ENCODE peak calls at places on chromosomes 4 and X, in seven cellular contexts. One of them, this sample, is unnamed.

GRCh38 chrX:15349046-15349445 is 13.7 kb upstream of the PIGA start:
- DNase-seq in IMR-90: peak; percentile 73
- DNase-seq in H1: no peak
- DNase-seq in neuronal stem cell: peak; percentile 46
- DNase-seq in mesenchymal stem cell: peak; percentile 62
- DNase-seq in H9: peak; percentile 51
- DNase-seq in trophoblast cell: peak; percentile 77
- DNase-seq in this sample: peak; percentile 75

GRCh38 chrX:13263560-13264251 is 56.1 kb downstream of the ATXN3L start:
- DNase-seq in H9: no peak
- DNase-seq in H1: no peak
- DNase-seq in IMR-90: no peak
- DNase-seq in trophoblast cell: no peak
- DNase-seq in mesenchymal stem cell: no peak
- DNase-seq in neuronal stem cell: no peak
- DNase-seq in this sample: no peak

GRCh38 chr4:6008092-6008551 is 10.1 kb downstream of the C4orf50 start:
- DNase-seq in neuronal stem cell: no peak
- DNase-seq in IMR-90: no peak
- DNase-seq in H1: peak; percentile 67
- DNase-seq in trophoblast cell: no peak
- DNase-seq in H9: peak; percentile 76
- DNase-seq in mesenchymal stem cell: no peak
- DNase-seq in this sample: peak; percentile 49

GRCh38 chrX:107686792-107687191 is 58.5 kb downstream of the PRPS1 start:
- DNase-seq in mesenchymal stem cell: peak; percentile 40
- DNase-seq in IMR-90: peak; percentile 35
- DNase-seq in neuronal stem cell: no peak
- DNase-seq in trophoblast cell: no peak
- DNase-seq in H9: no peak
- DNase-seq in H1: no peak
- DNase-seq in this sample: no peak

GRCh38 chrX:15758140-15758539 is 20.1 kb downstream of the CA5B start:
- DNase-seq in trophoblast cell: no peak
- DNase-seq in neuronal stem cell: no peak
- DNase-seq in mesenchymal stem cell: no peak
- DNase-seq in IMR-90: no peak
- DNase-seq in H9: no peak
- DNase-seq in H1: no peak
- DNase-seq in this sample: no peak

GRCh38 chrX:69128573-69128972 is 36.7 kb downstream of the PJA1 start:
- DNase-seq in mesenchymal stem cell: peak; percentile 36
- DNase-seq in H9: peak; percentile 49
- DNase-seq in H1: peak; percentile 53
- DNase-seq in IMR-90: no peak
- DNase-seq in trophoblast cell: peak; percentile 49
- DNase-seq in neuronal stem cell: no peak
- DNase-seq in this sample: peak; percentile 38

GRCh38 chrX:47467106-47467505 is 15.9 kb downstream of the ZNF41 start:
- DNase-seq in neuronal stem cell: no peak
- DNase-seq in H1: no peak
- DNase-seq in H9: no peak
- DNase-seq in mesenchymal stem cell: no peak
- DNase-seq in IMR-90: no peak
- DNase-seq in trophoblast cell: peak; percentile 55
- DNase-seq in this sample: no peak

GRCh38 chr4:169869487-169869886 is 111.7 kb upstream of the HPF1 start:
- DNase-seq in neuronal stem cell: no peak
- DNase-seq in trophoblast cell: no peak
- DNase-seq in IMR-90: peak; percentile 2
- DNase-seq in H9: no peak
- DNase-seq in mesenchymal stem cell: no peak
- DNase-seq in H1: no peak
- DNase-seq in this sample: peak; percentile 17

GRCh38 chrX:18995216-18995615 is 11.3 kb upstream of the PHKA2 start:
- DNase-seq in H1: no peak
- DNase-seq in trophoblast cell: peak; percentile 86
- DNase-seq in IMR-90: peak; percentile 61
- DNase-seq in H9: no peak
- DNase-seq in neuronal stem cell: no peak
- DNase-seq in mesenchymal stem cell: peak; percentile 50
- DNase-seq in this sample: no peak

GRCh38 chr4:168574581-168575295 is 77.9 kb downstream of the PALLD start:
- DNase-seq in H9: no peak
- DNase-seq in H1: no peak
- DNase-seq in mesenchymal stem cell: no peak
- DNase-seq in neuronal stem cell: no peak
- DNase-seq in trophoblast cell: no peak
- DNase-seq in IMR-90: peak; percentile 57
- DNase-seq in this sample: no peak

GRCh38 chrX:13894888-13895564 is 78.1 kb upstream of the GPM6B start:
- DNase-seq in trophoblast cell: no peak
- DNase-seq in H9: no peak
- DNase-seq in neuronal stem cell: no peak
- DNase-seq in mesenchymal stem cell: no peak
- DNase-seq in IMR-90: peak; percentile 18
- DNase-seq in H1: no peak
- DNase-seq in this sample: no peak

GRCh38 chrX:18390941-18391538 is 34.4 kb upstream of the CDKL5 start:
- DNase-seq in H1: peak; percentile 54
- DNase-seq in neuronal stem cell: peak; percentile 35
- DNase-seq in trophoblast cell: peak; percentile 85
- DNase-seq in IMR-90: peak; percentile 63
- DNase-seq in mesenchymal stem cell: peak; percentile 58
- DNase-seq in H9: peak; percentile 31
- DNase-seq in this sample: peak; percentile 46

GRCh38 chr4:108849611-108850406 is 87.0 kb upstream of the ETNPPL start:
- DNase-seq in H1: no peak
- DNase-seq in trophoblast cell: no peak
- DNase-seq in H9: no peak
- DNase-seq in neuronal stem cell: no peak
- DNase-seq in IMR-90: peak; percentile 80
- DNase-seq in mesenchymal stem cell: peak; percentile 81
- DNase-seq in this sample: no peak

GRCh38 chrX:8607326-8607725 is 124.6 kb downstream of the ANOS1 start:
- DNase-seq in trophoblast cell: peak; percentile 6
- DNase-seq in H1: no peak
- DNase-seq in neuronal stem cell: no peak
- DNase-seq in IMR-90: no peak
- DNase-seq in mesenchymal stem cell: no peak
- DNase-seq in H9: no peak
- DNase-seq in this sample: peak; percentile 2

GRCh38 chrX:16750136-16750535 is 30.7 kb downstream of the SYAP1 start:
- DNase-seq in neuronal stem cell: no peak
- DNase-seq in trophoblast cell: no peak
- DNase-seq in H9: no peak
- DNase-seq in H1: no peak
- DNase-seq in IMR-90: no peak
- DNase-seq in mesenchymal stem cell: no peak
- DNase-seq in this sample: no peak

GRCh38 chrX:26918633-26919032 is 544.5 kb downstream of the PPP4R3C start:
- DNase-seq in H1: no peak
- DNase-seq in trophoblast cell: peak; percentile 15
- DNase-seq in neuronal stem cell: peak; percentile 15
- DNase-seq in H9: peak; percentile 51
- DNase-seq in mesenchymal stem cell: peak; percentile 2
- DNase-seq in IMR-90: no peak
- DNase-seq in this sample: peak; percentile 77

GRCh38 chrX:134849390-134849789 is 141.4 kb upstream of the SMIM10 start:
- DNase-seq in neuronal stem cell: no peak
- DNase-seq in IMR-90: peak; percentile 70
- DNase-seq in H9: no peak
- DNase-seq in trophoblast cell: no peak
- DNase-seq in mesenchymal stem cell: peak; percentile 6
- DNase-seq in H1: no peak
- DNase-seq in this sample: no peak

GRCh38 chr4:75423029-75423428 is 91.2 kb downstream of the RCHY1 start:
- DNase-seq in H9: no peak
- DNase-seq in trophoblast cell: no peak
- DNase-seq in mesenchymal stem cell: no peak
- DNase-seq in H1: no peak
- DNase-seq in neuronal stem cell: no peak
- DNase-seq in IMR-90: no peak
- DNase-seq in this sample: no peak

GRCh38 chr4:78656968-78657445 is 105.4 kb downstream of the ANXA3 start:
- DNase-seq in H1: no peak
- DNase-seq in trophoblast cell: no peak
- DNase-seq in H9: no peak
- DNase-seq in mesenchymal stem cell: no peak
- DNase-seq in neuronal stem cell: no peak
- DNase-seq in IMR-90: no peak
- DNase-seq in this sample: no peak

GRCh38 chr4:145887241-145887964 is 51.2 kb downstream of the ZNF827 start:
- DNase-seq in H1: no peak
- DNase-seq in H9: no peak
- DNase-seq in IMR-90: peak; percentile 75
- DNase-seq in trophoblast cell: peak; percentile 59
- DNase-seq in mesenchymal stem cell: peak; percentile 60
- DNase-seq in neuronal stem cell: no peak
- DNase-seq in this sample: no peak

GRCh38 chr4:165439344-165439743 is 60.5 kb downstream of the CPE start:
- DNase-seq in mesenchymal stem cell: no peak
- DNase-seq in H1: no peak
- DNase-seq in H9: no peak
- DNase-seq in IMR-90: no peak
- DNase-seq in trophoblast cell: no peak
- DNase-seq in neuronal stem cell: no peak
- DNase-seq in this sample: no peak

GRCh38 chr4:180059216-180059881 is 2183.9 kb upstream of the TENM3 start:
- DNase-seq in mesenchymal stem cell: peak; percentile 18
- DNase-seq in H1: peak; percentile 56
- DNase-seq in trophoblast cell: peak; percentile 25
- DNase-seq in IMR-90: no peak
- DNase-seq in neuronal stem cell: peak; percentile 52
- DNase-seq in H9: peak; percentile 47
- DNase-seq in this sample: peak; percentile 59

GRCh38 chrX:119512145-119512800 is 44.0 kb downstream of the SLC25A5 start:
- DNase-seq in trophoblast cell: peak; percentile 77
- DNase-seq in H1: no peak
- DNase-seq in neuronal stem cell: peak; percentile 27
- DNase-seq in H9: peak; percentile 79
- DNase-seq in IMR-90: peak; percentile 66
- DNase-seq in mesenchymal stem cell: peak; percentile 73
- DNase-seq in this sample: peak; percentile 81

GRCh38 chrX:19625612-19626011 is 110.3 kb upstream of the MAP3K15 start:
- DNase-seq in mesenchymal stem cell: peak; percentile 19
- DNase-seq in trophoblast cell: no peak
- DNase-seq in IMR-90: no peak
- DNase-seq in H9: no peak
- DNase-seq in H1: no peak
- DNase-seq in neuronal stem cell: no peak
- DNase-seq in this sample: peak; percentile 30

GRCh38 chrX:129743835-129744234 is 5.1 kb downstream of the XPNPEP2 start:
- DNase-seq in trophoblast cell: no peak
- DNase-seq in IMR-90: no peak
- DNase-seq in H1: no peak
- DNase-seq in mesenchymal stem cell: no peak
- DNase-seq in H9: no peak
- DNase-seq in neuronal stem cell: no peak
- DNase-seq in this sample: no peak

GRCh38 chr4:182212211-182212761 is 30.9 kb upstream of the TENM3 start:
- DNase-seq in mesenchymal stem cell: peak; percentile 50
- DNase-seq in trophoblast cell: peak; percentile 83
- DNase-seq in neuronal stem cell: peak; percentile 24
- DNase-seq in H9: no peak
- DNase-seq in H1: no peak
- DNase-seq in IMR-90: peak; percentile 65
- DNase-seq in this sample: no peak

GRCh38 chr4:4425696-4426095 is 38.8 kb downstream of the NSG1 start:
- DNase-seq in H9: peak; percentile 24
- DNase-seq in IMR-90: no peak
- DNase-seq in mesenchymal stem cell: no peak
- DNase-seq in neuronal stem cell: no peak
- DNase-seq in trophoblast cell: no peak
- DNase-seq in H1: no peak
- DNase-seq in this sample: no peak

GRCh38 chr4:1922826-1923225 is 51.6 kb downstream of the NSD2 start:
- DNase-seq in H9: no peak
- DNase-seq in trophoblast cell: no peak
- DNase-seq in mesenchymal stem cell: no peak
- DNase-seq in neuronal stem cell: no peak
- DNase-seq in IMR-90: no peak
- DNase-seq in H1: no peak
- DNase-seq in this sample: no peak
- H3K18ac ChIP-seq in H9: no peak overlapping the region
- H3K18ac ChIP-seq in trophoblast cell: no peak overlapping the region
- H3K18ac ChIP-seq in mesenchymal stem cell: no peak overlapping the region
- H3K18ac ChIP-seq in neuronal stem cell: no peak overlapping the region
- H3K18ac ChIP-seq in IMR-90: no peak overlapping the region
- H3K18ac ChIP-seq in H1: no peak overlapping the region
- H3K18ac ChIP-seq in this sample: no peak overlapping the region

DNA sequence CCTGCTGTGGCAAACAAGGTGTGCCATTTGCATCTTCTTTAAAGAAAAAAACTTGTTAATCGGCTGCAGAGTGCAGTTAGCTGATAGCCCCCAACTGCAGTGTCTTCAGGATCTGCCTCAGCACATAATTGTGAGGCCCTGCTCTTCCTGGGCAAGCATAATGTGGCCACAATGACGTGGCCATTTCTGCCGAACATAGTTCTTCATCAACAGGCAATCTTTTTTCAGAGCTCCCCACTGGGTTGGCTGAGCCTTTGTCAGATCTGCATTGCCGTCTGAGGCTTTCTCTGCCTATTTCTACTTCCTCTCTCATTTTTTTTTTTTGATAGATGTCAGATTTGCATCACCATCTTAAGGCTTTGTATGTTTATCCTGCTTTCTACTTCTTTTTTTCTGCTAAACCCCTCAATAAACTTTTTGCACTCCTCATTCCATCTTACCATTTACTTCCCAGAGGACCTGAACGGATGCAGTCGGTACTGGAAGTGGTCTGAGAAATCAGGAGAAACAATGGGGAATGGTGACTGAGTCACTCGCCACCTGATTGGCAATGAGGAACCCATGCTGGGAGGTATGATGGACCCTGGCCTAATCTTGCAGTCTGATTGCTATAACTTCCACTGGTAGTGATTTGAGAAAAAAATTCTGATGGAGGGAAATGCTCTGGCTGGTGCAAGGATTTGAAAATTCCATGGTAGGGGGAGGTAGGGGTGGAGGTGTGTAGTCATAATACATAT is 21.2 kb upstream of the TAB3 start:
- DNase-seq in mesenchymal stem cell: peak; percentile 7
- DNase-seq in neuronal stem cell: no peak
- DNase-seq in H1: no peak
- DNase-seq in trophoblast cell: no peak
- DNase-seq in IMR-90: peak; percentile 42
- DNase-seq in H9: no peak
- DNase-seq in this sample: peak; percentile 53
- H2BK120ac ChIP-seq in mesenchymal stem cell: no peak overlapping the region
- H2BK120ac ChIP-seq in neuronal stem cell: no peak overlapping the region
- H2BK120ac ChIP-seq in H1: no peak overlapping the region
- H2BK120ac ChIP-seq in trophoblast cell: no peak overlapping the region
- H2BK120ac ChIP-seq in IMR-90: no peak overlapping the region
- H2BK120ac ChIP-seq in H9: no peak overlapping the region
- H2BK120ac ChIP-seq in this sample: no peak overlapping the region

GRCh38 chr4:35559559-35560365 is 684.6 kb downstream of the ARAP2 start:
- DNase-seq in H1: no peak
- DNase-seq in H9: peak; percentile 31
- DNase-seq in IMR-90: no peak
- DNase-seq in mesenchymal stem cell: no peak
- DNase-seq in neuronal stem cell: no peak
- DNase-seq in trophoblast cell: no peak
- DNase-seq in this sample: peak; percentile 47
- H3K18ac ChIP-seq in H1: no peak overlapping the region
- H3K18ac ChIP-seq in H9: no peak overlapping the region
- H3K18ac ChIP-seq in IMR-90: no peak overlapping the region
- H3K18ac ChIP-seq in mesenchymal stem cell: no peak overlapping the region
- H3K18ac ChIP-seq in neuronal stem cell: peak overlapping the region; percentile 1
- H3K18ac ChIP-seq in trophoblast cell: no peak overlapping the region
- H3K18ac ChIP-seq in this sample: no peak overlapping the region

GRCh38 chrX:93594780-93595179 is 78.6 kb downstream of the NAP1L3 start:
- DNase-seq in trophoblast cell: no peak
- DNase-seq in IMR-90: no peak
- DNase-seq in H1: no peak
- DNase-seq in H9: no peak
- DNase-seq in neuronal stem cell: no peak
- DNase-seq in mesenchymal stem cell: no peak
- DNase-seq in this sample: no peak
- H2BK120ac ChIP-seq in trophoblast cell: no peak overlapping the region
- H2BK120ac ChIP-seq in IMR-90: no peak overlapping the region
- H2BK120ac ChIP-seq in H1: no peak overlapping the region
- H2BK120ac ChIP-seq in H9: no peak overlapping the region
- H2BK120ac ChIP-seq in neuronal stem cell: no peak overlapping the region
- H2BK120ac ChIP-seq in mesenchymal stem cell: no peak overlapping the region
- H2BK120ac ChIP-seq in this sample: no peak overlapping the region

This sample was measured in mesendoderm.